ENCODE peak calls at places on chromosomes 16 and 17, in seven cellular contexts. B is breast epithelium, U is dorsolateral prefrontal cortex, S is NCI-H446 treated with DMSO at 0.1 percent for 48 hours, X is BE2C, P is caudate nucleus, I is adipocyte. V is an unnamed sample.
A peak's percentile ranks its signal among the peaks of the same experiment; 100 is the strongest.

GRCh38 chr16:56183266-56183665 is 8.0 kb upstream of the GNAO1 start:
- DNase-seq in B (no peak), U (no peak), S (no peak), X (no peak), P (no peak), I (no peak), V (no peak)

GRCh38 chr17:74439691-74440567 is 8.0 kb downstream of the GPRC5C start:
- DNase-seq in B (no peak), U (no peak), S (no peak), X (no peak), P (no peak), I (no peak), V (no peak)

GRCh38 chr16:48091077-48091476 is 64.7 kb downstream of the ABCC12 start:
- DNase-seq in B (no peak), U (no peak), S (no peak), X (no peak), P (no peak), I (no peak), V (no peak)

GRCh38 chr16:65071371-65072311 is 50.2 kb downstream of the CDH11 start:
- DNase-seq in B (no peak), U (peak; percentile 78), S (no peak), X (no peak), P (peak; percentile 77), I (no peak), V (peak; percentile 74)

GRCh38 chr17:57342141-57342540 is 85.8 kb downstream of the MSI2 start:
- DNase-seq in B (no peak), U (no peak), S (no peak), X (no peak), P (no peak), I (no peak), V (no peak)

GRCh38 chr17:52143536-52143935 is 15.0 kb downstream of the CA10 start:
- DNase-seq in B (no peak), U (no peak), S (no peak), X (no peak), P (no peak), I (no peak), V (no peak)

GRCh38 chr16:11354733-11355574 is 9.7 kb downstream of the RMI2 start:
- DNase-seq in B (no peak), U (no peak), S (no peak), X (no peak), P (no peak), I (peak; percentile 70), V (peak; percentile 82)

GRCh38 chr17:79183221-79184158 is 108.9 kb downstream of the ENGASE start:
- DNase-seq in B (no peak), U (peak; percentile 48), S (no peak), X (no peak), P (peak; percentile 27), I (peak; percentile 9), V (no peak)

GRCh38 chr17:6936370-6937028 is 59.4 kb upstream of the ALOX12 start:
- DNase-seq in B (no peak), U (peak; percentile 50), S (no peak), X (peak; percentile 13), P (peak; percentile 36), I (peak; percentile 46), V (peak; percentile 44)

GRCh38 chr17:59361386-59361785 is 29.9 kb downstream of the YPEL2 start:
- DNase-seq in B (no peak), U (no peak), S (no peak), X (no peak), P (no peak), I (peak; percentile 97), V (peak; percentile 85)

GRCh38 chr17:56160395-56160889 is 7.2 kb downstream of the ANKFN1 start:
- DNase-seq in B (no peak), U (no peak), S (no peak), X (no peak), P (no peak), I (no peak), V (no peak)